ENCODE peak calls at places on chromosomes 4 and X, in eight cellular contexts. I is lung, C is pancreas, O is lower lobe of right lung, N is left ventricle myocardium inferior, S is mammary epithelial cell, L is upper lobe of right lung, X is endothelial cell of umbilical vein. F is an unnamed sample. For H3K36me3 and H3K4me1, the result is how much of the 10 kb centered on the place peaks cover.

GRCh38 chr4:781493-782216 is 44.3 kb downstream of the CPLX1 start:
- DNase-seq in L (peak), S (peak), C (peak), X (peak), O (peak), N (peak), I (peak), F (peak)

GRCh38 chr4:151014521-151015457 is at the start of gene LRBA:
- DNase-seq in L (peak), X (peak), O (peak), C (peak), N (peak), S (peak), I (peak), F (peak)

GRCh38 chr4:6957994-6958393 is 48.4 kb downstream of the TBC1D14 start:
- DNase-seq in S (no peak), O (no peak), N (no peak), X (no peak), L (peak), I (no peak), C (no peak), F (no peak)

GRCh38 chr4:73734405-73735070 is 5.8 kb upstream of the CXCL8 start:
- DNase-seq in L (no peak), S (peak), I (no peak), X (peak), O (no peak), N (no peak), C (no peak), F (no peak)

GRCh38 chr4:87806520-87806919 is 7.2 kb downstream of the IBSP start:
- DNase-seq in C (no peak), O (no peak), I (no peak), S (peak), L (no peak), N (no peak), X (no peak), F (no peak)

GRCh38 chr4:83876047-83876446 is 340.1 kb downstream of the GPAT3 start:
- DNase-seq in X (no peak), N (no peak), L (no peak), O (no peak), I (no peak), S (no peak), C (no peak), F (no peak)

GRCh38 chr4:120056249-120056648 is 10.4 kb downstream of the MAD2L1 start:
- DNase-seq in O (no peak), N (no peak), C (no peak), I (no peak), X (peak), L (no peak), S (no peak), F (no peak)

GRCh38 chr4:73901031-73901430 is 31.8 kb downstream of the CXCL1 start:
- DNase-seq in O (no peak), X (no peak), I (no peak), S (peak), L (no peak), C (no peak), N (no peak), F (no peak)

GRCh38 chrX:120144178-120144844 is 14.1 kb upstream of the RHOXF2 start:
- DNase-seq in C (no peak), L (no peak), X (no peak), N (no peak), I (no peak), S (no peak), O (no peak), F (no peak)

GRCh38 chr4:61149278-61149677 is 50.8 kb upstream of the ADGRL3 start:
- DNase-seq in N (no peak), O (no peak), S (peak), L (no peak), I (no peak), C (no peak), X (no peak), F (no peak)

GRCh38 chr4:106809083-106809482 is 227.0 kb downstream of the DKK2 start:
- DNase-seq in X (peak), S (peak), O (no peak), I (no peak), C (no peak), L (no peak), N (no peak), F (no peak)

GRCh38 chrX:69493766-69494165 is 10.4 kb upstream of the NALF2 start:
- DNase-seq in N (no peak), L (no peak), O (no peak), C (no peak), I (no peak), X (no peak), S (peak), F (no peak)

GRCh38 chr4:92091335-92091734 is 212.4 kb upstream of the GRID2 start:
- DNase-seq in C (no peak), O (no peak), X (no peak), L (no peak), I (no peak), N (no peak), S (no peak), F (no peak)

GRCh38 chr4:1337376-1337831 is 9.6 kb upstream of the UVSSA start:
- DNase-seq in X (no peak), I (no peak), N (no peak), O (no peak), L (no peak), C (no peak), S (peak), F (peak)

GRCh38 chr4:62709618-62710252 is 1509.6 kb downstream of the ADGRL3 start:
- DNase-seq in O (no peak), N (no peak), L (no peak), S (peak), C (no peak), X (no peak), I (no peak), F (no peak)

GRCh38 chr4:4480685-4481393 is 61.0 kb downstream of the STX18 start:
- DNase-seq in N (no peak), I (no peak), X (peak), L (no peak), C (no peak), S (no peak), O (no peak), F (no peak)

DNA sequence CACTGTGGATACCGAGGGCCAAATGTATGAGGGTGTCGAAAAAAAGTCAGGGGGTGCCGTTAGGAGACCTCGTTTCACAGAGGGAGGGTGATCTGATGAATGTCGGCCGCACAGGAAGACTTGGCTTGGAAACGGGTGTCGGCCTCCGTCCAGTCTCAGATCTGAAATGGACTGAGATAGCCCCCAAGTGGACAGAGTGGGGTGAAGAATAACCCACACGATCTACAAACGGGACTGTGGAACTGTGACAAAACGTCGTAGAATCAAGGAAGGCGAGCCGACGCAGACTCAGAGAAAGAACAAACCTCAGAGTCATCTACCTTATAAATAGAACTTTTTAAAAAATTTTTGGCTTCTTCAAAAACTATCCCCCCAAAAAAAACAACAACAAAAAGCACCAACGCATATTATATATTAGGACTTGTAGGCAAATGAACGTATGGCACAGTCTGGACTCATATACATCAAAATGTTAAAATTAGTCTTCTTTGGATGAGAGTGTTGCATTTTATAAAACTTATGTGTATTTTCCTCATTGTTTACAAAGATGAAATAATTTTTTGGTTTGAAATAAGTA is 63.8 kb upstream of the IRF2 start:
- DNase-seq in C (peak), S (peak), X (peak), N (peak), I (peak), L (peak), O (peak), F (peak)
- H3K27ac ChIP-seq in C (peak), S (peak), X (peak), N (peak), I (peak), L (peak), O (peak), F (peak)

DNA sequence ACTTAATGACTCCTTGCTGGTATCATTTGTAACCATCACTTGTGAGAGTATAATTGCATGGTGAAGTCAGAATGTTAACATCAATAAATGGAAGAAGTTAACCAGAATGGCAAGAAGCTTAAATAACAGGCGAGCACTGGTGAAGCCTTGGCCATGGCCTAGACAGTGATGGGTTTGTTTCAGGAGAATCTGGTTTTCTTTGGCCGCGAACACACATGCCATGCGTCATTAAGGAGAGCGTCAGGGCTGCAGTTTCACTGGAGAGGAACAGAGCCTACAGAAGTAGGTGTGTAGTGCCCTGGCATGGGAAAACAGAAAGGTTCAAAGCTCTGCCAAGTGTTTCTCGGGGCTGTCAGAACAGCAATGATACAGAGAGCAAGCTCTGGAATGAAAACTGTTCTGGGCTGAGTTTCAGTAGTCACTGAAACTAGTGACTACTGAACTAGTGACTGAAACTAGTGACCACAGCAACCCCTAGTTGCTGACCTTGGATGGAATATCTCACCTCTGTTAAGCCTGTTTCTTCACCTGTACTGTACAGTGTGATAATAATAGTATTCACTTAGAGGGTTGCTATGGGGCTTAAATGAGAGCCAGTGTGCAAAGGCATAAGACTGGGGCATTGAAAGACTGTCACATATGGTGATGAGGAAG is 93.8 kb downstream of the C4orf51 start:
- DNase-seq in I (no peak), C (no peak), X (no peak), N (no peak), L (no peak), S (peak), O (no peak), F (no peak)
- H3K36me3 ChIP-seq in I (under half), C (under half), X (under half), N (under half), L (under half), S (under half), O (under half), F (half or more)

DNA sequence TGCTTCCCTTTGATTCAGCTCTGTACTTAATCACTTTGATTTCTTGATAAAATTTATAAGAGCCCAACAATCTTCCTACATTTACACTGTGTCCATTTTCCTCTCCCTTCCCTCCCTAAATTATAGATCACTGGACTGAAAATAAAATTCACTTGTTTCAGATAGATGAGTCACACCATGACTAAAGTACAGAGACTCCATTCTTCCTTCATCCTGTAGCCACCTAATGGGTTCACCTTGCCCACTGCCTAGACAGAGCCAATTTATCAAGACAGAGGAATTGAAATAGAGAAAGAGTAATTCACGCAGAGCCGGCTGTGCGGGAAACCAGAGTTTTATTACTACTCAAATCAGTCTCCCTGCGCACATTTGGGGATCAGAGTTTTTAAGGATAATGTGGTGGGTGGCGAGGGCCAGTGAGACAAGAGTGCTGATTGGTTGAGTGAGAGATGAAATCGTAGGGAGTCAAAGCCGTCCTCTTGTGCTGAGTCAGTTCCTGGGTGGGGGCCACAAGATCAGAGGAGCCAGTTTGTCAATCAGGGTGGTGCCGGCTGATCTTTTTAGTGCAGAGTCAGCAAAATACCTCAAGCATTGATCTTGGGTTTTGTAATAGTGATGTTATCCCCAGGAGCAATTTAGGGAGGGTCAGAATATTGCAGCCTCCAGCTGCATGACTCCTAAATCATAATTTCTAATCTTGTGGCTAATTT is 71.3 kb upstream of the MED14 start:
- DNase-seq in L (no peak), N (no peak), O (no peak), C (no peak), I (no peak), X (no peak), S (peak), F (no peak)
- H3K4me1 ChIP-seq in L (under half), N (under half), O (under half), C (under half), I (under half), X (under half), S (under half), F (under half)

DNA sequence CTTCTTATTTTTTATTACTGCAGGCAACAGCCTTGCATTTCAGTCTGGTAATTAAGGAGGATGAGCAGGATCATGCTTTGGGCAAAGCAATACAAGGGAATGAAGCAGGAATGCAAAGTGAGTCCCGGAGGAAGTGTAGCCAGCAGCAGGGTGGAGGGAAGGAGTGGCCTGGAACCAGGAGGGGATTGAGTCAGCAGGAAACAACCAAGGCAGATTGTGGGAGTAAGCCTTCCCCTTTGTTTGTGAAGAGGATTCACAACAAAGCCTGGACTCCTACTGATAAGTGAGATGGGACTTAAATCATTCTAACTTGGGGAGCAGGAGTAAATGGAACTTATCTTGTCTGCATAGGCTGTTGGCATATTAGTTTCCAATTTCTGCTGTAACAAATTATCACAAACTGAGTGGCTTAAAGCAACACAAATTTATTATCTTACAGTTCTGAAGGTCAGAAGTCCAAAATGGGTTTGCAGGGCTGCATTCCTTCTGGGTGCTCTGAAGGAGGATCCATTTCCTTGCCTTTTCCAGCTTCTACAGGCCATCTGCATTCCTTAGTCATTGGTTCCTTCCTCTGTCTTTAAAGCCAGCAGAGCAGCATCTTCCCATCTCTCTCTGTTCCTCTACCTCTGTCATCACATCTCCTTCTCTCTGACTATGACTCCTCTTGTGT is 93.2 kb upstream of the AP1S2 start:
- DNase-seq in L (no peak), X (peak), I (no peak), S (peak), N (no peak), C (no peak), O (no peak), F (no peak)
- H3K27ac ChIP-seq in L (no peak), X (no peak), I (no peak), S (peak), N (no peak), C (no peak), O (no peak), F (no peak)

GRCh38 chr4:5836943-5837342 is 55.9 kb downstream of the CRMP1 start:
- DNase-seq in X (no peak), L (no peak), O (no peak), S (no peak), N (no peak), C (no peak), I (no peak), F (no peak)
- H3K36me3 ChIP-seq in X (under half), L (under half), O (under half), S (under half), N (under half), C (under half), I (under half), F (under half)

GRCh38 chrX:1581132-1581531 is 10.3 kb upstream of the AKAP17A start:
- DNase-seq in I (peak), N (no peak), S (peak), C (no peak), L (peak), X (peak), O (no peak), F (peak)

GRCh38 chrX:1577845-1578244 is 13.6 kb upstream of the AKAP17A start:
- DNase-seq in X (no peak), S (no peak), C (no peak), I (peak), L (no peak), O (no peak), N (no peak), F (no peak)

GRCh38 chrX:1578511-1579173 is 12.8 kb upstream of the AKAP17A start:
- DNase-seq in O (no peak), I (peak), X (no peak), L (no peak), N (no peak), S (no peak), C (no peak), F (no peak)

GRCh38 chrX:1576201-1577101 is 15.0 kb upstream of the AKAP17A start:
- DNase-seq in I (peak), L (peak), C (no peak), N (no peak), X (no peak), S (no peak), O (no peak), F (peak)
- H3K4me1 ChIP-seq in I (under half), L (under half), C (under half), N (under half), X (under half), S (under half), O (under half), F (under half)

GRCh38 chr4:57095245-57095644 is 14.9 kb downstream of the IGFBP7 start:
- DNase-seq in N (no peak), X (no peak), S (no peak), I (no peak), C (no peak), O (no peak), L (no peak), F (no peak)
- H3K27ac ChIP-seq in N (peak), X (peak), S (no peak), I (peak), C (no peak), O (no peak), L (no peak), F (no peak)